ENCODE peak calls at places on chromosomes 2 and 18, in five cellular contexts. C, X, T, I and F are unnamed samples.

GRCh38 chr2:233831861-233832260 is 22.5 kb downstream of the HJURP start:
- DNase-seq in T (no peak), X (no peak), I (no peak), C (no peak), F (no peak)

GRCh38 chr2:151947524-151948165 is 119.4 kb upstream of the ARL5A start:
- DNase-seq in C (no peak), X (no peak), T (no peak), I (no peak), F (no peak)

GRCh38 chr2:15943378-15943851 is 3.1 kb downstream of the MYCN start:
- DNase-seq in C (peak), T (no peak), X (no peak), I (no peak), F (no peak)

GRCh38 chr2:170524828-170525565 is 190.1 kb upstream of the SP5 start:
- DNase-seq in T (peak), C (no peak), I (no peak), X (no peak), F (no peak)

GRCh38 chr18:23662309-23663263 is at the start of gene ANKRD29:
- DNase-seq in X (no peak), T (no peak), C (peak), I (no peak), F (no peak)

GRCh38 chr2:236535024-236535423 is 34.6 kb upstream of the ACKR3 start:
- DNase-seq in T (no peak), X (no peak), C (no peak), I (no peak), F (no peak)

GRCh38 chr2:112705576-112705975 is 15.2 kb upstream of the NT5DC4 start:
- DNase-seq in T (no peak), I (no peak), C (no peak), X (no peak), F (no peak)

GRCh38 chr2:155547571-155547970 is 785.0 kb downstream of the NR4A2 start:
- DNase-seq in T (no peak), C (no peak), X (no peak), I (no peak), F (no peak)

GRCh38 chr2:3189076-3189591 is 188.5 kb downstream of the EIPR1 start:
- DNase-seq in C (no peak), I (no peak), T (no peak), X (no peak), F (no peak)

GRCh38 chr2:56132138-56132537 is 51.7 kb upstream of the CCDC85A start:
- DNase-seq in I (peak), C (peak), X (peak), T (no peak), F (no peak)

GRCh38 chr2:39033980-39034379 is 86.9 kb downstream of the SOS1 start:
- DNase-seq in X (no peak), I (no peak), T (no peak), C (no peak), F (no peak)

GRCh38 chr2:163207706-163208370 is 369.3 kb upstream of the KCNH7 start:
- DNase-seq in X (no peak), C (no peak), I (no peak), T (no peak), F (no peak)

GRCh38 chr18:79400091-79400590 is 4.4 kb downstream of the NFATC1 start:
- DNase-seq in T (no peak), C (peak), I (no peak), X (no peak), F (peak)

GRCh38 chr18:65259403-65259802 is 491.4 kb upstream of the CDH7 start:
- DNase-seq in C (no peak), X (no peak), T (no peak), I (no peak), F (no peak)

GRCh38 chr18:72866901-72867701 is 686 bp downstream of the NETO1 start:
- DNase-seq in X (no peak), I (no peak), T (no peak), C (no peak), F (no peak)

GRCh38 chr2:214465386-214466146 is 54.7 kb downstream of the VWC2L start:
- DNase-seq in T (no peak), I (peak), X (no peak), C (no peak), F (no peak)

GRCh38 chr2:165203689-165204559 is at the start of gene SCN3A:
- DNase-seq in C (peak), T (no peak), I (peak), X (peak), F (no peak)

GRCh38 chr2:113899166-113899565 is 9.3 kb downstream of the ACTR3 start:
- DNase-seq in X (no peak), C (no peak), T (no peak), I (no peak), F (no peak)

GRCh38 chr2:57701391-57701791 is 345.2 kb upstream of the VRK2 start:
- DNase-seq in X (no peak), I (no peak), C (no peak), T (no peak), F (no peak)

GRCh38 chr2:111708478-111708877 is 175.5 kb downstream of the ANAPC1 start:
- DNase-seq in X (no peak), I (no peak), C (no peak), T (no peak), F (no peak)

GRCh38 chr2:17747684-17748452 is 5.7 kb downstream of the SMC6 start:
- DNase-seq in C (peak), T (no peak), I (no peak), X (no peak), F (no peak)

GRCh38 chr2:120314656-120315366 is 31.1 kb upstream of the INHBB start:
- DNase-seq in T (no peak), X (no peak), I (no peak), C (no peak), F (no peak)

GRCh38 chr2:98601532-98602132 is 6.7 kb downstream of the COA5 start:
- DNase-seq in T (no peak), I (peak), C (no peak), X (peak), F (no peak)

GRCh38 chr2:134139615-134140014 is 114.3 kb upstream of the MGAT5 start:
- DNase-seq in X (no peak), T (no peak), I (no peak), C (no peak), F (no peak)

GRCh38 chr2:174784909-174785308 is 20.6 kb upstream of the CHRNA1 start:
- DNase-seq in T (no peak), X (no peak), I (no peak), C (no peak), F (no peak)

GRCh38 chr2:215460682-215461081 is 24.8 kb upstream of the FN1 start:
- DNase-seq in I (peak), C (no peak), X (no peak), T (no peak), F (no peak)

GRCh38 chr2:40097691-40098376 is 318.8 kb upstream of the THUMPD2 start:
- DNase-seq in X (no peak), C (no peak), I (no peak), T (no peak), F (no peak)

GRCh38 chr2:99880148-99880983 is 262.0 kb downstream of the AFF3 start:
- DNase-seq in C (no peak), I (no peak), T (no peak), X (no peak), F (no peak)

GRCh38 chr18:79402977-79403722 is 7.4 kb downstream of the NFATC1 start:
- DNase-seq in C (no peak), I (no peak), X (no peak), T (no peak), F (no peak)

GRCh38 chr2:230627806-230628724 is 84.6 kb upstream of the CAB39 start:
- DNase-seq in T (no peak), I (peak), C (no peak), X (no peak), F (no peak)

GRCh38 chr18:24811963-24812681 is 351.7 kb downstream of the HRH4 start:
- DNase-seq in T (no peak), X (no peak), C (no peak), I (no peak), F (no peak)

GRCh38 chr2:134301099-134301970 is 47.5 kb downstream of the MGAT5 start:
- DNase-seq in C (no peak), X (no peak), T (no peak), I (no peak), F (no peak)

GRCh38 chr2:100018794-100019193 is 123.6 kb downstream of the AFF3 start:
- DNase-seq in X (no peak), T (no peak), I (no peak), C (no peak), F (no peak)

GRCh38 chr2:162057426-162057825 is 16.6 kb downstream of the DPP4 start:
- DNase-seq in I (no peak), C (no peak), T (no peak), X (no peak), F (no peak)

GRCh38 chr2:118632921-118633320 is 214.5 kb downstream of the EN1 start:
- DNase-seq in C (peak), T (no peak), I (no peak), X (no peak), F (no peak)

GRCh38 chr2:205290299-205290698 is 392.0 kb upstream of the NRP2 start:
- DNase-seq in I (no peak), C (no peak), X (no peak), T (no peak), F (no peak)

GRCh38 chr2:229519655-229520054 is 194.7 kb downstream of the DNER start:
- DNase-seq in C (no peak), I (no peak), X (no peak), T (no peak), F (no peak)

GRCh38 chr2:8078760-8079159 is 603.1 kb upstream of the ID2 start:
- DNase-seq in X (no peak), C (no peak), I (no peak), T (no peak), F (no peak)

GRCh38 chr2:72143441-72144356 is 4.0 kb downstream of the CYP26B1 start:
- DNase-seq in I (no peak), T (no peak), C (no peak), X (no peak), F (peak)

GRCh38 chr2:74425523-74425922 is 4.0 kb downstream of the WDR54 start:
- DNase-seq in I (peak), X (no peak), T (no peak), C (no peak), F (no peak)

DNA sequence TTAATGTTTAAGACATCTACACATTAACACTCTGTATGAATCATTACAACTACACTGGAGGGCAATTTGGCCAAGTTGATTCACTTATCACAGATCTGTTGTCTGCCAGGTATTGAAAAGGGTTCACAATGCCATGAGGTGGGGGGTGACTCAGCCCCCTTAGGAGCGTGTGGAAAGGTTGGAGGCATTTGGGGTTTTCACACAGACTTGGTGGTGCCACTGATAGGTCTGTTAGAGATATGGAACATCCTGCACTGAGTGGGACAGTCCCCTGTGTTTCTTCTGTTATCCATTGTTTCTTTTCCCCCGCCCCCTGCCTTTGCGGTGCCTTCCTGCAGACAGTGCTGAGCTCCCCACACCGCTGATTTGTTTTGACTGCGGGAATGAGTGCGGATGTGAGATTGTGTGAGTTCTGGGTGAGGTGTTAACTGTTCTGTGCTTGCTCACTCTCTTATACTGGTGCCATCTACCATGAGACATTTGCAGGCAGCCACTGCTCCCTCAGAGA is 9.3 kb upstream of the TSN start:
- DNase-seq in X (no peak), C (no peak), I (no peak), T (no peak), F (no peak)
- TF ChIP-seq CEBPB in X (no peak), C (no peak), I (no peak), T (no peak), F (no peak)

GRCh38 chr2:240392084-240392947 is 43.1 kb upstream of the GPC1 start:
- DNase-seq in T (no peak), C (no peak), X (no peak), I (no peak), F (no peak)

GRCh38 chr2:240392948-240393830 is 42.3 kb upstream of the GPC1 start:
- DNase-seq in C (no peak), X (no peak), I (no peak), T (no peak), F (no peak)

GRCh38 chr2:240390091-240391073 is 45.1 kb upstream of the GPC1 start:
- DNase-seq in C (no peak), I (no peak), X (no peak), T (no peak), F (no peak)

GRCh38 chr2:240389302-240389805 is 46.1 kb upstream of the GPC1 start:
- DNase-seq in X (no peak), C (no peak), T (no peak), I (no peak), F (no peak)

DNA sequence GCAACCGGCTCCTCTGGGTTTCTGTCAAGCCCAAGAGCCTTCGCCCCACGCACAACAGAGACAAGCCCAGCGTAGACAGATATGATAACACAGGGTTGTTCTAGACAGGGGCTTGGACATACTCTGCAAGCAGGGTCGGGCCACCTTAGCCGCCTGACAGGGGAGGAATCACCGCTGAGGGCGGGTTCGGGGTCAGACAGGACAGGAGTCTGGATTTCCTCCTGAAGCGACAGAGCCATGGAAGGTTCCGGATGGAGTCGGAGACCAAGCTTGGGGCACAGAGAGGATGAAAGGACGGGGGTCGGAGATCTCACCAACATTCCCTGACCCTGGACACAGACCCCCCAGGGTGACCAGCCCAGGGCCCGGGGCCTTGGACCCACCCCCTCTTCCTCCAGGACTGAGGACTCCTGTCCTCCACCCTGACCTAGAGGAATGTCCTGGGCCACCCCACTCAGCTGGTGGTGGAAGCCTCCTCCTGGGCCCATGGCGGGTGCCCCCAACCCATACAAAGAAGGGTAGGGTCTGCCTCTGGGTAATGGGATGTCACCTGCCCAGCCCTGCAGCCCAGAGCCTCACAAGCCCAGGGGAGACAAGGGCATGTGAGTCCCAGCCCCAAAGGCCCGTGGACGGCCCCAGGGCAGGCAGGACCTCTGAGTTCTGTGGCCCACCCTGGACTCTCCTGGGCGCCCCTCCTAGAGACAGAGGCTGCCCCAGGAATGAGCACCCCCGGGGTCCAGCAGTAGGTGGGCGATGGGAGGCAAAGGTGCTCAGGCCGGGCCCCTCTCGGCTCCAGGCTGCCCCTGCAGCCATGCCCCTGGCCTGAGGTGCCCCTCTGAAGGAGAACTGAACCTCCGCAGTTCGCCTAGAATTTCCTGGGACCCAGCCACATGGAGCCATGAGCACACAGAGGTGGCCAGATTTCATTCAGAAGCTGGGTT is 44.1 kb upstream of the GPC1 start:
- DNase-seq in I (no peak), C (no peak), X (no peak), T (no peak), F (no peak)
- TF ChIP-seq JUND in I (no peak), C (no peak), X (no peak), T (no peak), F (no peak)

GRCh38 chr2:73156539-73157124 is 43.9 kb upstream of the RAB11FIP5 start:
- DNase-seq in C (peak), X (peak), T (no peak), I (peak), F (peak)
- TF ChIP-seq CEBPB in C (no peak), X (no peak), T (no peak), I (no peak), F (no peak)

GRCh38 chr2:127165539-127165935 is 54.6 kb downstream of the CYP27C1 start:
- DNase-seq in C (no peak), X (no peak), T (no peak), I (no peak), F (peak)
- TF ChIP-seq JUND in C (no peak), X (no peak), T (no peak), I (no peak), F (no peak)